ENCODE peak calls at places on chromosomes 4 and X, in eight cellular contexts. M is T-cell, I is hypothalamus, Z is mucosa of gallbladder, F is OCI-LY7, A is kidney epithelial cell, Q is RWPE1, G is left ventricle myocardium inferior. T is an unnamed sample.

GRCh38 chr4:118338981-118339765 is 13.6 kb downstream of the PRSS12 start:
- DNase-seq in M (no peak), I (no peak), Z (no peak), F (no peak), A (no peak), Q (no peak), G (no peak), T (no peak)

GRCh38 chrX:150573702-150574101 is 5.3 kb downstream of the MTM1 start:
- DNase-seq in M (no peak), I (no peak), Z (no peak), F (peak), A (no peak), Q (no peak), G (no peak), T (no peak)

GRCh38 chrX:136336623-136337022 is 35.9 kb downstream of the ADGRG4 start:
- DNase-seq in M (no peak), I (no peak), Z (no peak), F (peak), A (no peak), Q (no peak), G (no peak), T (no peak)

GRCh38 chr4:47374477-47374876 is 89.0 kb downstream of the COMMD8 start:
- DNase-seq in M (no peak), I (no peak), Z (no peak), F (no peak), A (peak), Q (peak), G (no peak), T (no peak)

GRCh38 chr4:10962246-10962645 is 277.7 kb upstream of the CLNK start:
- DNase-seq in M (no peak), I (no peak), Z (no peak), F (no peak), A (no peak), Q (no peak), G (no peak), T (no peak)

GRCh38 chr4:173753408-173753807 is 223.4 kb upstream of the HAND2 start:
- DNase-seq in M (no peak), I (no peak), Z (no peak), F (no peak), A (no peak), Q (no peak), G (no peak), T (no peak)

GRCh38 chrX:29547877-29548276 is 667.5 kb upstream of the MAGEB2 start:
- DNase-seq in M (no peak), I (no peak), Z (no peak), F (no peak), A (no peak), Q (no peak), G (no peak), T (no peak)

GRCh38 chrX:19782419-19782818 is 105.0 kb downstream of the SH3KBP1 start:
- DNase-seq in M (no peak), I (no peak), Z (no peak), F (no peak), A (no peak), Q (no peak), G (no peak), T (no peak)

GRCh38 chrX:16671005-16671404 is 21.0 kb downstream of the S100G start:
- DNase-seq in M (no peak), I (peak), Z (no peak), F (peak), A (peak), Q (peak), G (no peak), T (peak)

GRCh38 chr4:86991998-86992397 is 57.2 kb downstream of the AFF1 start:
- DNase-seq in M (no peak), I (no peak), Z (no peak), F (no peak), A (no peak), Q (no peak), G (no peak), T (no peak)

GRCh38 chrX:53223955-53224859 is 800 bp downstream of the KDM5C start:
- DNase-seq in M (no peak), I (no peak), Z (no peak), F (peak), A (peak), Q (peak), G (no peak), T (no peak)

GRCh38 chr4:27666943-27667342 is 806.3 kb downstream of the STIM2 start:
- DNase-seq in M (no peak), I (no peak), Z (no peak), F (peak), A (no peak), Q (no peak), G (no peak), T (no peak)

GRCh38 chrX:41655101-41655500 is 33.7 kb upstream of the GPR34 start:
- DNase-seq in M (no peak), I (no peak), Z (no peak), F (no peak), A (no peak), Q (no peak), G (no peak), T (no peak)

GRCh38 chr4:85823295-85823694 is 348.3 kb downstream of the ARHGAP24 start:
- DNase-seq in M (no peak), I (no peak), Z (no peak), F (no peak), A (no peak), Q (no peak), G (no peak), T (no peak)

GRCh38 chrX:86133761-86134160 is 14.5 kb upstream of the DACH2 start:
- DNase-seq in M (no peak), I (no peak), Z (no peak), F (peak), A (no peak), Q (no peak), G (no peak), T (no peak)

GRCh38 chr4:27366424-27366823 is 505.8 kb downstream of the STIM2 start:
- DNase-seq in M (no peak), I (no peak), Z (no peak), F (no peak), A (no peak), Q (no peak), G (no peak), T (no peak)

T was measured in endothelial cell.